ENCODE peak calls at places on chromosomes 13 and 19, in five cellular contexts. R, P, H, Q and G are unnamed samples.

GRCh38 chr19:32336259-32337111 is 8.9 kb upstream of the ZNF507 start:
- DNase-seq in Q (no peak), R (peak), P (no peak), H (no peak), G (no peak)

GRCh38 chr13:37899753-37900152 is 30.2 kb upstream of the TRPC4 start:
- DNase-seq in R (no peak), Q (no peak), P (no peak), H (no peak), G (no peak)

GRCh38 chr19:40284501-40285352 is at the start of gene AKT2:
- DNase-seq in P (no peak), R (peak), Q (no peak), H (no peak), G (peak)

GRCh38 chr13:89490661-89491060 is 1819.5 kb downstream of the SLITRK5 start:
- DNase-seq in R (no peak), Q (no peak), H (no peak), P (no peak), G (no peak)

GRCh38 chr19:2722541-2723344 is 1.6 kb upstream of the DIRAS1 start:
- DNase-seq in P (peak), H (no peak), Q (peak), R (peak), G (no peak)

GRCh38 chr19:2977001-2977685 is at the start of gene TLE6:
- DNase-seq in Q (peak), H (peak), R (peak), P (peak), G (peak)

GRCh38 chr13:99277629-99278028 is 19.4 kb upstream of the GPR18 start:
- DNase-seq in H (no peak), P (no peak), R (no peak), Q (peak), G (no peak)

GRCh38 chr19:21569497-21569870 is 64.1 kb downstream of the ZNF429 start:
- DNase-seq in R (no peak), H (no peak), P (no peak), Q (no peak), G (no peak)

GRCh38 chr19:42322305-42322704 is 3.1 kb upstream of the MEGF8 start:
- DNase-seq in Q (no peak), R (no peak), H (no peak), P (no peak), G (no peak)

GRCh38 chr13:110195547-110196485 is 111.1 kb downstream of the COL4A1 start:
- DNase-seq in R (no peak), H (peak), Q (no peak), P (no peak), G (no peak)

GRCh38 chr13:105497597-105497996 is 1037.9 kb downstream of the EFNB2 start:
- DNase-seq in Q (no peak), R (no peak), H (no peak), P (no peak), G (no peak)

GRCh38 chr19:42149447-42150202 is 17.4 kb upstream of the POU2F2 start:
- DNase-seq in R (no peak), H (no peak), P (no peak), Q (no peak), G (no peak)

GRCh38 chr13:93709511-93710244 is 483.1 kb downstream of the GPC6 start:
- DNase-seq in P (no peak), R (peak), H (no peak), Q (no peak), G (no peak)

GRCh38 chr13:83503424-83503823 is 378.9 kb downstream of the SLITRK1 start:
- DNase-seq in Q (peak), P (no peak), R (peak), H (no peak), G (no peak)

GRCh38 chr13:83773961-83774360 is 108.3 kb downstream of the SLITRK1 start:
- DNase-seq in H (no peak), R (peak), P (no peak), Q (no peak), G (no peak)

GRCh38 chr13:98144501-98145350 is 1.8 kb downstream of the FARP1 start:
- DNase-seq in R (peak), H (no peak), Q (peak), P (no peak), G (no peak)

GRCh38 chr13:111460548-111461444 is 140.4 kb downstream of the TEX29 start:
- DNase-seq in P (peak), Q (peak), H (peak), R (peak), G (peak)

GRCh38 chr19:11064831-11065303 is 24.4 kb upstream of the LDLR start:
- DNase-seq in H (no peak), P (no peak), Q (peak), R (no peak), G (no peak)

GRCh38 chr19:47377208-47377701 is 28.1 kb downstream of the DHX34 start:
- DNase-seq in Q (no peak), R (no peak), H (no peak), P (no peak), G (no peak)

GRCh38 chr19:12885749-12886706 is 973 bp downstream of the KLF1 start:
- DNase-seq in R (no peak), H (no peak), Q (no peak), P (no peak), G (no peak)
- TF ChIP-seq CTCF in R (no peak), H (no peak), Q (no peak), P (no peak), G (no peak)

GRCh38 chr19:8323781-8324185 is 2.5 kb downstream of the RPS28 start:
- DNase-seq in H (no peak), P (no peak), R (no peak), Q (no peak), G (no peak)

GRCh38 chr19:8321760-8322637 is 703 bp downstream of the RPS28 start:
- DNase-seq in P (no peak), Q (no peak), H (no peak), R (no peak), G (peak)

GRCh38 chr19:8325454-8325853 is 4.2 kb downstream of the RPS28 start:
- DNase-seq in R (no peak), H (no peak), Q (no peak), P (no peak), G (no peak)

GRCh38 chr19:8322638-8322997 is 1.3 kb downstream of the RPS28 start:
- DNase-seq in R (no peak), Q (no peak), P (no peak), H (no peak), G (no peak)

GRCh38 chr19:8324186-8325050 is 3.1 kb downstream of the RPS28 start:
- DNase-seq in P (no peak), R (no peak), Q (peak), H (no peak), G (no peak)
- TF ChIP-seq CTCF in P (no peak), R (no peak), Q (no peak), H (no peak), G (peak)

DNA sequence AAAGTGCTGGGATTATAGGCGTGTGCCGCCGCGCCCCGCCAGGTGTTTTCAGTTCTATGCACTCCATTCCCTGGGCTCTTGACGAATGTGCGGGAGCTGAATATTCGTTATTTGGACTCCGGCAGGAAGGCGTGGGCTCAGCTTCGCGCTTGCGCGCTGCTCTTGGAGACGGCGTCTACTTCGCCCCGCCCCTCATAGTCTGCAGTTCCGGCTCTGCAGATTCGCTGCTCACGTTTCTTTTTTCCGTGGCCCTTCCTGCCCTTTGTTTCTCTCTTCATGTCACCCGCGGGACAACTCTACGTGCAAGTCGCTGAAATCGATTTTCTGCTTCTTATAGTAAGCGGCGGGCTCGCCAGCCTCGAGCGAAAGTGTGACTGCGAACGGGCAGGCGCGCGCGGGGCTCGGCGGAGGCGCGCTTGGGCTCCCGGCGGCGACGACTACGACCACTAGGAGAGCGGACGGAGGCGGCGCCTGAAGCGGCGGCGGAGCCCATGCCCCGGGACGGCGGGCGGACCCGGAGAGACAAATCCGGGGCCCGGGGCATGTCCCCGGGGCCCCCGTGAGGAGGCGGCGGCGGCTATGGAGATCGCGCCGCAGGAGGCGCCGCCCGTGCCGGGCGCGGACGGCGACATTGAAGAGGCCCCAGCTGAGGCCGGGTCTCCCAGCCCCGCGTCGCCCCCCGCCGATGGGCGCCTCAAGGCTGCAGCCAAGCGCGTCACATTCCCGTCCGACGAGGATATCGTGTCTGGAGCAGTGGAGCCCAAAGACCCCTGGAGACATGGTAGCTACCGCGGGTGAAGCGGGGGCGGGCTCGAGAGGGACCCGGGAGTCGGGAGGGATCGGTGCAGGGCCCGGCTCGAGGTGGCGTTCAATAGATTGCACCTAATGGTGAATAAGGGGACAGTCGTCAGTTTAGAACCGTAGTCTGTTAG is at the start of gene PPP1R37:
- DNase-seq in H (peak), R (peak), P (peak), Q (peak), G (peak)
- TF ChIP-seq CTCF in H (no peak), R (no peak), P (no peak), Q (no peak), G (peak)

GRCh38 chr19:35510626-35510964 is 2.9 kb downstream of the DMKN start:
- DNase-seq in P (no peak), Q (no peak), H (no peak), R (no peak), G (no peak)
- TF ChIP-seq CTCF in P (no peak), Q (no peak), H (no peak), R (no peak), G (no peak)

GRCh38 chr13:33876716-33877394 is 58.9 kb downstream of the RFC3 start:
- DNase-seq in R (no peak), Q (no peak), H (no peak), P (no peak), G (no peak)

GRCh38 chr13:33873251-33873908 is 55.4 kb downstream of the RFC3 start:
- DNase-seq in Q (no peak), R (no peak), P (no peak), H (no peak), G (no peak)

GRCh38 chr13:33875658-33876401 is 57.9 kb downstream of the RFC3 start:
- DNase-seq in P (no peak), R (no peak), Q (no peak), H (no peak), G (no peak)

GRCh38 chr13:33872005-33872351 is 54.0 kb downstream of the RFC3 start:
- DNase-seq in R (no peak), H (no peak), P (no peak), Q (no peak), G (no peak)

GRCh38 chr13:33874871-33875270 is 56.9 kb downstream of the RFC3 start:
- DNase-seq in Q (no peak), H (no peak), P (no peak), R (no peak), G (no peak)
- TF ChIP-seq CTCF in Q (no peak), H (no peak), P (no peak), R (peak), G (no peak)